ENCODE peak calls at places on chromosomes 1 and 21, in nine cellular contexts. One of them, this sample, is unnamed.

GRCh38 chr1:221435510-221435909 is 306.4 kb downstream of the DUSP10 start:
- DNase-seq in stimulated activated CD4-positive, alpha-beta T cell treated with anti-CD3 and anti-CD28 coated beads, TNF-alpha, amount 100 ng/mL, for 4 hours: no peak
- DNase-seq in stimulated activated CD8-positive, alpha-beta memory T cell treated with anti-CD3 and anti-CD28 coated beads, Interleukin-12 subunit alpha, Interleukin-12 subunit beta, amount 100 ng/mL, for 1 hour: no peak
- DNase-seq in omental fat pad: no peak
- DNase-seq in GM10248: peak
- DNase-seq in GM18507: peak
- DNase-seq in AG08396: no peak
- DNase-seq in H1: no peak
- DNase-seq in HT-29: peak
- DNase-seq in this sample: peak

GRCh38 chr1:52855584-52855983 is 13.0 kb downstream of the ZYG11A start:
- DNase-seq in stimulated activated CD4-positive, alpha-beta T cell treated with anti-CD3 and anti-CD28 coated beads, TNF-alpha, amount 100 ng/mL, for 4 hours: no peak
- DNase-seq in stimulated activated CD8-positive, alpha-beta memory T cell treated with anti-CD3 and anti-CD28 coated beads, Interleukin-12 subunit alpha, Interleukin-12 subunit beta, amount 100 ng/mL, for 1 hour: no peak
- DNase-seq in omental fat pad: no peak
- DNase-seq in GM10248: no peak
- DNase-seq in GM18507: no peak
- DNase-seq in AG08396: no peak
- DNase-seq in H1: no peak
- DNase-seq in HT-29: no peak
- DNase-seq in this sample: no peak

GRCh38 chr1:19437911-19438310 is 47.4 kb downstream of the CAPZB start:
- DNase-seq in stimulated activated CD4-positive, alpha-beta T cell treated with anti-CD3 and anti-CD28 coated beads, TNF-alpha, amount 100 ng/mL, for 4 hours: no peak
- DNase-seq in stimulated activated CD8-positive, alpha-beta memory T cell treated with anti-CD3 and anti-CD28 coated beads, Interleukin-12 subunit alpha, Interleukin-12 subunit beta, amount 100 ng/mL, for 1 hour: no peak
- DNase-seq in omental fat pad: peak
- DNase-seq in GM10248: no peak
- DNase-seq in GM18507: no peak
- DNase-seq in AG08396: no peak
- DNase-seq in H1: no peak
- DNase-seq in HT-29: no peak
- DNase-seq in this sample: no peak

GRCh38 chr21:35606578-35606977 is 453.7 kb downstream of the SETD4 start:
- DNase-seq in stimulated activated CD4-positive, alpha-beta T cell treated with anti-CD3 and anti-CD28 coated beads, TNF-alpha, amount 100 ng/mL, for 4 hours: no peak
- DNase-seq in stimulated activated CD8-positive, alpha-beta memory T cell treated with anti-CD3 and anti-CD28 coated beads, Interleukin-12 subunit alpha, Interleukin-12 subunit beta, amount 100 ng/mL, for 1 hour: no peak
- DNase-seq in omental fat pad: no peak
- DNase-seq in GM10248: no peak
- DNase-seq in GM18507: no peak
- DNase-seq in AG08396: no peak
- DNase-seq in H1: no peak
- DNase-seq in HT-29: no peak
- DNase-seq in this sample: no peak

GRCh38 chr1:203210350-203210749 is 19.1 kb downstream of the CHIT1 start:
- DNase-seq in stimulated activated CD4-positive, alpha-beta T cell treated with anti-CD3 and anti-CD28 coated beads, TNF-alpha, amount 100 ng/mL, for 4 hours: no peak
- DNase-seq in stimulated activated CD8-positive, alpha-beta memory T cell treated with anti-CD3 and anti-CD28 coated beads, Interleukin-12 subunit alpha, Interleukin-12 subunit beta, amount 100 ng/mL, for 1 hour: no peak
- DNase-seq in omental fat pad: no peak
- DNase-seq in GM10248: no peak
- DNase-seq in GM18507: no peak
- DNase-seq in AG08396: no peak
- DNase-seq in H1: no peak
- DNase-seq in HT-29: no peak
- DNase-seq in this sample: no peak

GRCh38 chr1:108679586-108680213 is 12.4 kb upstream of the PRPF38B start:
- DNase-seq in stimulated activated CD4-positive, alpha-beta T cell treated with anti-CD3 and anti-CD28 coated beads, TNF-alpha, amount 100 ng/mL, for 4 hours: no peak
- DNase-seq in stimulated activated CD8-positive, alpha-beta memory T cell treated with anti-CD3 and anti-CD28 coated beads, Interleukin-12 subunit alpha, Interleukin-12 subunit beta, amount 100 ng/mL, for 1 hour: no peak
- DNase-seq in omental fat pad: no peak
- DNase-seq in GM10248: no peak
- DNase-seq in GM18507: no peak
- DNase-seq in AG08396: no peak
- DNase-seq in H1: no peak
- DNase-seq in HT-29: no peak
- DNase-seq in this sample: no peak

GRCh38 chr1:228691926-228692325 is 43.4 kb upstream of the RHOU start:
- DNase-seq in stimulated activated CD4-positive, alpha-beta T cell treated with anti-CD3 and anti-CD28 coated beads, TNF-alpha, amount 100 ng/mL, for 4 hours: no peak
- DNase-seq in stimulated activated CD8-positive, alpha-beta memory T cell treated with anti-CD3 and anti-CD28 coated beads, Interleukin-12 subunit alpha, Interleukin-12 subunit beta, amount 100 ng/mL, for 1 hour: no peak
- DNase-seq in omental fat pad: no peak
- DNase-seq in GM10248: peak
- DNase-seq in GM18507: peak
- DNase-seq in AG08396: no peak
- DNase-seq in H1: no peak
- DNase-seq in HT-29: peak
- DNase-seq in this sample: peak

GRCh38 chr1:236156512-236157208 is 14.3 kb downstream of the GPR137B start:
- DNase-seq in stimulated activated CD4-positive, alpha-beta T cell treated with anti-CD3 and anti-CD28 coated beads, TNF-alpha, amount 100 ng/mL, for 4 hours: no peak
- DNase-seq in stimulated activated CD8-positive, alpha-beta memory T cell treated with anti-CD3 and anti-CD28 coated beads, Interleukin-12 subunit alpha, Interleukin-12 subunit beta, amount 100 ng/mL, for 1 hour: no peak
- DNase-seq in omental fat pad: no peak
- DNase-seq in GM10248: peak
- DNase-seq in GM18507: peak
- DNase-seq in AG08396: no peak
- DNase-seq in H1: no peak
- DNase-seq in HT-29: no peak
- DNase-seq in this sample: no peak

GRCh38 chr1:3767328-3767925 is 5.1 kb upstream of the SMIM1 start:
- DNase-seq in stimulated activated CD4-positive, alpha-beta T cell treated with anti-CD3 and anti-CD28 coated beads, TNF-alpha, amount 100 ng/mL, for 4 hours: no peak
- DNase-seq in stimulated activated CD8-positive, alpha-beta memory T cell treated with anti-CD3 and anti-CD28 coated beads, Interleukin-12 subunit alpha, Interleukin-12 subunit beta, amount 100 ng/mL, for 1 hour: no peak
- DNase-seq in omental fat pad: no peak
- DNase-seq in GM10248: no peak
- DNase-seq in GM18507: no peak
- DNase-seq in AG08396: no peak
- DNase-seq in H1: no peak
- DNase-seq in HT-29: no peak
- DNase-seq in this sample: no peak

GRCh38 chr1:91402023-91402422 is 2.6 kb downstream of the HFM1 start:
- DNase-seq in stimulated activated CD4-positive, alpha-beta T cell treated with anti-CD3 and anti-CD28 coated beads, TNF-alpha, amount 100 ng/mL, for 4 hours: no peak
- DNase-seq in stimulated activated CD8-positive, alpha-beta memory T cell treated with anti-CD3 and anti-CD28 coated beads, Interleukin-12 subunit alpha, Interleukin-12 subunit beta, amount 100 ng/mL, for 1 hour: no peak
- DNase-seq in omental fat pad: no peak
- DNase-seq in GM10248: no peak
- DNase-seq in GM18507: no peak
- DNase-seq in AG08396: peak
- DNase-seq in H1: no peak
- DNase-seq in HT-29: peak
- DNase-seq in this sample: peak

GRCh38 chr1:58497499-58497898 is 49.0 kb downstream of the OMA1 start:
- DNase-seq in stimulated activated CD4-positive, alpha-beta T cell treated with anti-CD3 and anti-CD28 coated beads, TNF-alpha, amount 100 ng/mL, for 4 hours: no peak
- DNase-seq in stimulated activated CD8-positive, alpha-beta memory T cell treated with anti-CD3 and anti-CD28 coated beads, Interleukin-12 subunit alpha, Interleukin-12 subunit beta, amount 100 ng/mL, for 1 hour: no peak
- DNase-seq in omental fat pad: no peak
- DNase-seq in GM10248: no peak
- DNase-seq in GM18507: no peak
- DNase-seq in AG08396: no peak
- DNase-seq in H1: no peak
- DNase-seq in HT-29: no peak
- DNase-seq in this sample: no peak

GRCh38 chr1:230087034-230087721 is 20.1 kb downstream of the GALNT2 start:
- DNase-seq in stimulated activated CD4-positive, alpha-beta T cell treated with anti-CD3 and anti-CD28 coated beads, TNF-alpha, amount 100 ng/mL, for 4 hours: no peak
- DNase-seq in stimulated activated CD8-positive, alpha-beta memory T cell treated with anti-CD3 and anti-CD28 coated beads, Interleukin-12 subunit alpha, Interleukin-12 subunit beta, amount 100 ng/mL, for 1 hour: no peak
- DNase-seq in omental fat pad: no peak
- DNase-seq in GM10248: no peak
- DNase-seq in GM18507: no peak
- DNase-seq in AG08396: no peak
- DNase-seq in H1: no peak
- DNase-seq in HT-29: no peak
- DNase-seq in this sample: no peak

GRCh38 chr1:147781056-147781471 is 20.7 kb upstream of the GJA5 start:
- DNase-seq in stimulated activated CD4-positive, alpha-beta T cell treated with anti-CD3 and anti-CD28 coated beads, TNF-alpha, amount 100 ng/mL, for 4 hours: no peak
- DNase-seq in stimulated activated CD8-positive, alpha-beta memory T cell treated with anti-CD3 and anti-CD28 coated beads, Interleukin-12 subunit alpha, Interleukin-12 subunit beta, amount 100 ng/mL, for 1 hour: no peak
- DNase-seq in omental fat pad: no peak
- DNase-seq in GM10248: no peak
- DNase-seq in GM18507: no peak
- DNase-seq in AG08396: no peak
- DNase-seq in H1: no peak
- DNase-seq in HT-29: peak
- DNase-seq in this sample: peak

GRCh38 chr1:232786845-232787455 is 18.3 kb upstream of the MAP10 start:
- DNase-seq in stimulated activated CD4-positive, alpha-beta T cell treated with anti-CD3 and anti-CD28 coated beads, TNF-alpha, amount 100 ng/mL, for 4 hours: no peak
- DNase-seq in stimulated activated CD8-positive, alpha-beta memory T cell treated with anti-CD3 and anti-CD28 coated beads, Interleukin-12 subunit alpha, Interleukin-12 subunit beta, amount 100 ng/mL, for 1 hour: no peak
- DNase-seq in omental fat pad: no peak
- DNase-seq in GM10248: no peak
- DNase-seq in GM18507: no peak
- DNase-seq in AG08396: no peak
- DNase-seq in H1: no peak
- DNase-seq in HT-29: no peak
- DNase-seq in this sample: no peak

GRCh38 chr1:180262628-180263488 is 32.8 kb downstream of the LHX4 start:
- DNase-seq in stimulated activated CD4-positive, alpha-beta T cell treated with anti-CD3 and anti-CD28 coated beads, TNF-alpha, amount 100 ng/mL, for 4 hours: no peak
- DNase-seq in stimulated activated CD8-positive, alpha-beta memory T cell treated with anti-CD3 and anti-CD28 coated beads, Interleukin-12 subunit alpha, Interleukin-12 subunit beta, amount 100 ng/mL, for 1 hour: no peak
- DNase-seq in omental fat pad: no peak
- DNase-seq in GM10248: no peak
- DNase-seq in GM18507: no peak
- DNase-seq in AG08396: no peak
- DNase-seq in H1: no peak
- DNase-seq in HT-29: no peak
- DNase-seq in this sample: no peak

GRCh38 chr1:53545663-53546408 is 86.6 kb downstream of the DMRTB1 start:
- DNase-seq in stimulated activated CD4-positive, alpha-beta T cell treated with anti-CD3 and anti-CD28 coated beads, TNF-alpha, amount 100 ng/mL, for 4 hours: no peak
- DNase-seq in stimulated activated CD8-positive, alpha-beta memory T cell treated with anti-CD3 and anti-CD28 coated beads, Interleukin-12 subunit alpha, Interleukin-12 subunit beta, amount 100 ng/mL, for 1 hour: no peak
- DNase-seq in omental fat pad: peak
- DNase-seq in GM10248: no peak
- DNase-seq in GM18507: no peak
- DNase-seq in AG08396: no peak
- DNase-seq in H1: no peak
- DNase-seq in HT-29: no peak
- DNase-seq in this sample: no peak

GRCh38 chr1:84086189-84086588 is 57.9 kb upstream of the PRKACB start:
- DNase-seq in stimulated activated CD4-positive, alpha-beta T cell treated with anti-CD3 and anti-CD28 coated beads, TNF-alpha, amount 100 ng/mL, for 4 hours: no peak
- DNase-seq in stimulated activated CD8-positive, alpha-beta memory T cell treated with anti-CD3 and anti-CD28 coated beads, Interleukin-12 subunit alpha, Interleukin-12 subunit beta, amount 100 ng/mL, for 1 hour: no peak
- DNase-seq in omental fat pad: no peak
- DNase-seq in GM10248: no peak
- DNase-seq in GM18507: no peak
- DNase-seq in AG08396: no peak
- DNase-seq in H1: no peak
- DNase-seq in HT-29: no peak
- DNase-seq in this sample: no peak

GRCh38 chr1:32180186-32181060 is 948 bp downstream of the TXLNA start:
- DNase-seq in stimulated activated CD4-positive, alpha-beta T cell treated with anti-CD3 and anti-CD28 coated beads, TNF-alpha, amount 100 ng/mL, for 4 hours: no peak
- DNase-seq in stimulated activated CD8-positive, alpha-beta memory T cell treated with anti-CD3 and anti-CD28 coated beads, Interleukin-12 subunit alpha, Interleukin-12 subunit beta, amount 100 ng/mL, for 1 hour: no peak
- DNase-seq in omental fat pad: no peak
- DNase-seq in GM10248: peak
- DNase-seq in GM18507: no peak
- DNase-seq in AG08396: peak
- DNase-seq in H1: no peak
- DNase-seq in HT-29: peak
- DNase-seq in this sample: peak

GRCh38 chr1:74375376-74375775 is 137.0 kb downstream of the LRRC53 start:
- DNase-seq in stimulated activated CD4-positive, alpha-beta T cell treated with anti-CD3 and anti-CD28 coated beads, TNF-alpha, amount 100 ng/mL, for 4 hours: no peak
- DNase-seq in stimulated activated CD8-positive, alpha-beta memory T cell treated with anti-CD3 and anti-CD28 coated beads, Interleukin-12 subunit alpha, Interleukin-12 subunit beta, amount 100 ng/mL, for 1 hour: no peak
- DNase-seq in omental fat pad: no peak
- DNase-seq in GM10248: no peak
- DNase-seq in GM18507: no peak
- DNase-seq in AG08396: no peak
- DNase-seq in H1: no peak
- DNase-seq in HT-29: no peak
- DNase-seq in this sample: no peak

GRCh38 chr1:206960676-206961386 is 9.4 kb downstream of the FCAMR start:
- DNase-seq in stimulated activated CD4-positive, alpha-beta T cell treated with anti-CD3 and anti-CD28 coated beads, TNF-alpha, amount 100 ng/mL, for 4 hours: no peak
- DNase-seq in stimulated activated CD8-positive, alpha-beta memory T cell treated with anti-CD3 and anti-CD28 coated beads, Interleukin-12 subunit alpha, Interleukin-12 subunit beta, amount 100 ng/mL, for 1 hour: no peak
- DNase-seq in omental fat pad: no peak
- DNase-seq in GM10248: no peak
- DNase-seq in GM18507: no peak
- DNase-seq in AG08396: no peak
- DNase-seq in H1: no peak
- DNase-seq in HT-29: no peak
- DNase-seq in this sample: no peak

GRCh38 chr1:5564578-5565257 is 427.5 kb downstream of the NPHP4 start:
- DNase-seq in stimulated activated CD4-positive, alpha-beta T cell treated with anti-CD3 and anti-CD28 coated beads, TNF-alpha, amount 100 ng/mL, for 4 hours: no peak
- DNase-seq in stimulated activated CD8-positive, alpha-beta memory T cell treated with anti-CD3 and anti-CD28 coated beads, Interleukin-12 subunit alpha, Interleukin-12 subunit beta, amount 100 ng/mL, for 1 hour: no peak
- DNase-seq in omental fat pad: no peak
- DNase-seq in GM10248: no peak
- DNase-seq in GM18507: no peak
- DNase-seq in AG08396: no peak
- DNase-seq in H1: no peak
- DNase-seq in HT-29: no peak
- DNase-seq in this sample: no peak

GRCh38 chr1:112344754-112345423 is 51.1 kb upstream of the CTTNBP2NL start:
- DNase-seq in stimulated activated CD4-positive, alpha-beta T cell treated with anti-CD3 and anti-CD28 coated beads, TNF-alpha, amount 100 ng/mL, for 4 hours: no peak
- DNase-seq in stimulated activated CD8-positive, alpha-beta memory T cell treated with anti-CD3 and anti-CD28 coated beads, Interleukin-12 subunit alpha, Interleukin-12 subunit beta, amount 100 ng/mL, for 1 hour: no peak
- DNase-seq in omental fat pad: no peak
- DNase-seq in GM10248: no peak
- DNase-seq in GM18507: no peak
- DNase-seq in AG08396: no peak
- DNase-seq in H1: no peak
- DNase-seq in HT-29: no peak
- DNase-seq in this sample: no peak

GRCh38 chr1:66623812-66624211 is 89.9 kb downstream of the SGIP1 start:
- DNase-seq in stimulated activated CD4-positive, alpha-beta T cell treated with anti-CD3 and anti-CD28 coated beads, TNF-alpha, amount 100 ng/mL, for 4 hours: no peak
- DNase-seq in stimulated activated CD8-positive, alpha-beta memory T cell treated with anti-CD3 and anti-CD28 coated beads, Interleukin-12 subunit alpha, Interleukin-12 subunit beta, amount 100 ng/mL, for 1 hour: no peak
- DNase-seq in omental fat pad: no peak
- DNase-seq in GM10248: no peak
- DNase-seq in GM18507: no peak
- DNase-seq in AG08396: no peak
- DNase-seq in H1: no peak
- DNase-seq in HT-29: no peak
- DNase-seq in this sample: no peak

GRCh38 chr1:220680085-220680687 is 10.0 kb upstream of the C1orf115 start:
- DNase-seq in stimulated activated CD4-positive, alpha-beta T cell treated with anti-CD3 and anti-CD28 coated beads, TNF-alpha, amount 100 ng/mL, for 4 hours: no peak
- DNase-seq in stimulated activated CD8-positive, alpha-beta memory T cell treated with anti-CD3 and anti-CD28 coated beads, Interleukin-12 subunit alpha, Interleukin-12 subunit beta, amount 100 ng/mL, for 1 hour: no peak
- DNase-seq in omental fat pad: no peak
- DNase-seq in GM10248: peak
- DNase-seq in GM18507: no peak
- DNase-seq in AG08396: peak
- DNase-seq in H1: no peak
- DNase-seq in HT-29: peak
- DNase-seq in this sample: peak

GRCh38 chr1:225508538-225509375 is 80.9 kb upstream of the LBR start:
- DNase-seq in stimulated activated CD4-positive, alpha-beta T cell treated with anti-CD3 and anti-CD28 coated beads, TNF-alpha, amount 100 ng/mL, for 4 hours: no peak
- DNase-seq in stimulated activated CD8-positive, alpha-beta memory T cell treated with anti-CD3 and anti-CD28 coated beads, Interleukin-12 subunit alpha, Interleukin-12 subunit beta, amount 100 ng/mL, for 1 hour: no peak
- DNase-seq in omental fat pad: no peak
- DNase-seq in GM10248: no peak
- DNase-seq in GM18507: no peak
- DNase-seq in AG08396: peak
- DNase-seq in H1: peak
- DNase-seq in HT-29: peak
- DNase-seq in this sample: peak

GRCh38 chr1:47875831-47876586 is 121.2 kb downstream of the TRABD2B start:
- DNase-seq in stimulated activated CD4-positive, alpha-beta T cell treated with anti-CD3 and anti-CD28 coated beads, TNF-alpha, amount 100 ng/mL, for 4 hours: no peak
- DNase-seq in stimulated activated CD8-positive, alpha-beta memory T cell treated with anti-CD3 and anti-CD28 coated beads, Interleukin-12 subunit alpha, Interleukin-12 subunit beta, amount 100 ng/mL, for 1 hour: no peak
- DNase-seq in omental fat pad: no peak
- DNase-seq in GM10248: no peak
- DNase-seq in GM18507: no peak
- DNase-seq in AG08396: no peak
- DNase-seq in H1: no peak
- DNase-seq in HT-29: no peak
- DNase-seq in this sample: no peak

GRCh38 chr21:38951095-38951745 is 145.5 kb downstream of the ETS2 start:
- DNase-seq in stimulated activated CD4-positive, alpha-beta T cell treated with anti-CD3 and anti-CD28 coated beads, TNF-alpha, amount 100 ng/mL, for 4 hours: no peak
- DNase-seq in stimulated activated CD8-positive, alpha-beta memory T cell treated with anti-CD3 and anti-CD28 coated beads, Interleukin-12 subunit alpha, Interleukin-12 subunit beta, amount 100 ng/mL, for 1 hour: no peak
- DNase-seq in omental fat pad: no peak
- DNase-seq in GM10248: no peak
- DNase-seq in GM18507: no peak
- DNase-seq in AG08396: no peak
- DNase-seq in H1: no peak
- DNase-seq in HT-29: peak
- DNase-seq in this sample: no peak

GRCh38 chr1:95309031-95309459 is 75.0 kb downstream of the RWDD3 start:
- DNase-seq in stimulated activated CD4-positive, alpha-beta T cell treated with anti-CD3 and anti-CD28 coated beads, TNF-alpha, amount 100 ng/mL, for 4 hours: no peak
- DNase-seq in stimulated activated CD8-positive, alpha-beta memory T cell treated with anti-CD3 and anti-CD28 coated beads, Interleukin-12 subunit alpha, Interleukin-12 subunit beta, amount 100 ng/mL, for 1 hour: no peak
- DNase-seq in omental fat pad: no peak
- DNase-seq in GM10248: no peak
- DNase-seq in GM18507: no peak
- DNase-seq in AG08396: peak
- DNase-seq in H1: no peak
- DNase-seq in HT-29: peak
- DNase-seq in this sample: no peak

GRCh38 chr1:226627924-226628623 is 79.5 kb downstream of the STUM start:
- DNase-seq in stimulated activated CD4-positive, alpha-beta T cell treated with anti-CD3 and anti-CD28 coated beads, TNF-alpha, amount 100 ng/mL, for 4 hours: no peak
- DNase-seq in stimulated activated CD8-positive, alpha-beta memory T cell treated with anti-CD3 and anti-CD28 coated beads, Interleukin-12 subunit alpha, Interleukin-12 subunit beta, amount 100 ng/mL, for 1 hour: no peak
- DNase-seq in omental fat pad: no peak
- DNase-seq in GM10248: no peak
- DNase-seq in GM18507: no peak
- DNase-seq in AG08396: no peak
- DNase-seq in H1: no peak
- DNase-seq in HT-29: no peak
- DNase-seq in this sample: no peak

GRCh38 chr1:36223996-36224536 is at the start of gene THRAP3:
- DNase-seq in stimulated activated CD4-positive, alpha-beta T cell treated with anti-CD3 and anti-CD28 coated beads, TNF-alpha, amount 100 ng/mL, for 4 hours: peak
- DNase-seq in stimulated activated CD8-positive, alpha-beta memory T cell treated with anti-CD3 and anti-CD28 coated beads, Interleukin-12 subunit alpha, Interleukin-12 subunit beta, amount 100 ng/mL, for 1 hour: peak
- DNase-seq in omental fat pad: peak
- DNase-seq in GM10248: peak
- DNase-seq in GM18507: peak
- DNase-seq in AG08396: peak
- DNase-seq in H1: peak
- DNase-seq in HT-29: peak
- DNase-seq in this sample: peak

GRCh38 chr1:64231153-64231552 is 27.7 kb downstream of the UBE2U start:
- DNase-seq in stimulated activated CD4-positive, alpha-beta T cell treated with anti-CD3 and anti-CD28 coated beads, TNF-alpha, amount 100 ng/mL, for 4 hours: no peak
- DNase-seq in stimulated activated CD8-positive, alpha-beta memory T cell treated with anti-CD3 and anti-CD28 coated beads, Interleukin-12 subunit alpha, Interleukin-12 subunit beta, amount 100 ng/mL, for 1 hour: no peak
- DNase-seq in omental fat pad: no peak
- DNase-seq in GM10248: no peak
- DNase-seq in GM18507: no peak
- DNase-seq in AG08396: no peak
- DNase-seq in H1: no peak
- DNase-seq in HT-29: no peak
- DNase-seq in this sample: no peak